ENCODE peak calls at places on chromosomes 5 and 9, in eight cellular contexts. O is prostate gland, L is ovary, Y is H1, M is tibial nerve, C is breast epithelium, B is heart left ventricle, V is Peyer's patch. T is an unnamed sample. For H3K27me3, the result is how much of the 10 kb centered on the place peaks cover.

GRCh38 chr5:155616779-155617392 is 603.3 kb downstream of the KIF4B start:
- DNase-seq in O (no peak), Y (peak), M (no peak), C (no peak), B (no peak), L (no peak), V (peak), T (peak)

GRCh38 chr9:123724211-123724831 is 205.6 kb downstream of the DENND1A start:
- DNase-seq in C (no peak), Y (no peak), L (no peak), M (no peak), V (no peak), O (no peak), B (no peak), T (peak)

GRCh38 chr9:5569891-5570290 is 59.0 kb upstream of the RIC1 start:
- DNase-seq in C (no peak), V (no peak), L (no peak), B (no peak), Y (no peak), O (no peak), M (no peak), T (no peak)

GRCh38 chr9:110157812-110158629 is 49.9 kb downstream of the C9orf152 start:
- DNase-seq in C (no peak), L (no peak), V (no peak), O (no peak), B (no peak), M (no peak), Y (no peak), T (no peak)

GRCh38 chr5:38871790-38872551 is 26.2 kb downstream of the OSMR start:
- DNase-seq in Y (no peak), B (no peak), O (no peak), C (no peak), M (no peak), L (no peak), V (no peak), T (no peak)

GRCh38 chr9:85895685-85896084 is 45.3 kb upstream of the NAA35 start:
- DNase-seq in B (no peak), L (no peak), Y (no peak), C (no peak), O (no peak), M (no peak), V (no peak), T (no peak)

GRCh38 chr5:173394701-173395100 is 66.5 kb upstream of the STC2 start:
- DNase-seq in Y (no peak), M (no peak), C (no peak), L (no peak), O (no peak), V (no peak), B (no peak), T (no peak)

GRCh38 chr5:104914536-104915070 is 1352.0 kb upstream of the NUDT12 start:
- DNase-seq in C (no peak), Y (no peak), L (no peak), B (no peak), V (no peak), O (no peak), M (no peak), T (no peak)

GRCh38 chr5:55538621-55539020 is 3.9 kb upstream of the PLPP1 start:
- DNase-seq in M (no peak), L (no peak), C (no peak), V (no peak), O (no peak), Y (no peak), B (no peak), T (no peak)

GRCh38 chr9:113742878-113743277 is 133.2 kb upstream of the ZNF618 start:
- DNase-seq in Y (no peak), C (no peak), M (no peak), O (no peak), B (no peak), V (no peak), L (no peak), T (no peak)

GRCh38 chr5:105952875-105953274 is 1717.9 kb downstream of the EFNA5 start:
- DNase-seq in L (no peak), B (no peak), V (no peak), O (no peak), Y (no peak), M (no peak), C (no peak), T (no peak)

GRCh38 chr9:97388721-97389238 is 23.1 kb upstream of the TDRD7 start:
- DNase-seq in L (no peak), V (no peak), C (no peak), B (no peak), Y (no peak), M (no peak), O (no peak), T (no peak)

GRCh38 chr9:133204993-133205336 is 4.1 kb downstream of the OBP2B start:
- DNase-seq in V (no peak), Y (no peak), M (no peak), B (no peak), O (no peak), C (no peak), L (no peak), T (no peak)

GRCh38 chr5:113232667-113233066 is 202.1 kb downstream of the TSSK1B start:
- DNase-seq in M (no peak), L (peak), C (no peak), Y (peak), V (no peak), O (peak), B (peak), T (no peak)

GRCh38 chr5:35876922-35877321 is 20.2 kb downstream of the IL7R start:
- DNase-seq in C (no peak), M (no peak), V (no peak), O (no peak), B (no peak), L (no peak), Y (no peak), T (no peak)

GRCh38 chr9:138083873-138084272 is 206.3 kb downstream of the CACNA1B start:
- DNase-seq in C (no peak), O (no peak), M (no peak), L (no peak), Y (no peak), B (no peak), V (no peak), T (peak)

GRCh38 chr9:121463026-121463827 is 36.4 kb downstream of the GGTA1 start:
- DNase-seq in M (peak), V (no peak), Y (peak), L (no peak), O (no peak), C (no peak), B (peak), T (peak)

GRCh38 chr5:65925094-65925600 is 1.2 kb upstream of the ERBIN start:
- DNase-seq in O (peak), M (peak), L (no peak), V (peak), C (peak), B (peak), Y (peak), T (peak)

GRCh38 chr5:115414406-115415142 is 118.1 kb upstream of the CCDC112 start:
- DNase-seq in C (no peak), Y (no peak), L (no peak), B (no peak), M (no peak), O (no peak), V (no peak), T (no peak)

GRCh38 chr9:9004844-9005243 is 1205.3 kb upstream of the DMAC1 start:
- DNase-seq in O (no peak), M (no peak), V (no peak), Y (no peak), C (no peak), L (no peak), B (no peak), T (no peak)

GRCh38 chr5:59620535-59621212 is 272.9 kb downstream of the PDE4D start:
- DNase-seq in C (no peak), L (no peak), M (no peak), B (no peak), Y (no peak), V (no peak), O (no peak), T (no peak)

GRCh38 chr5:72465601-72466563 is 41.3 kb downstream of the ZNF366 start:
- DNase-seq in B (no peak), Y (no peak), C (no peak), M (no peak), V (no peak), O (no peak), L (no peak), T (no peak)

GRCh38 chr5:135037519-135038201 is 3.6 kb upstream of the PITX1 start:
- DNase-seq in C (no peak), O (no peak), V (no peak), B (no peak), L (no peak), Y (no peak), M (no peak), T (no peak)

GRCh38 chr5:135036405-135036804 is 2.4 kb upstream of the PITX1 start:
- DNase-seq in V (no peak), C (no peak), L (no peak), Y (no peak), O (no peak), M (no peak), B (no peak), T (no peak)

GRCh38 chr5:135038829-135039525 is 4.9 kb upstream of the PITX1 start:
- DNase-seq in L (no peak), M (no peak), B (no peak), O (no peak), Y (no peak), C (no peak), V (no peak), T (no peak)

GRCh38 chr5:135039526-135040296 is 5.7 kb upstream of the PITX1 start:
- DNase-seq in V (no peak), O (no peak), B (no peak), C (no peak), Y (peak), M (no peak), L (no peak), T (no peak)

DNA sequence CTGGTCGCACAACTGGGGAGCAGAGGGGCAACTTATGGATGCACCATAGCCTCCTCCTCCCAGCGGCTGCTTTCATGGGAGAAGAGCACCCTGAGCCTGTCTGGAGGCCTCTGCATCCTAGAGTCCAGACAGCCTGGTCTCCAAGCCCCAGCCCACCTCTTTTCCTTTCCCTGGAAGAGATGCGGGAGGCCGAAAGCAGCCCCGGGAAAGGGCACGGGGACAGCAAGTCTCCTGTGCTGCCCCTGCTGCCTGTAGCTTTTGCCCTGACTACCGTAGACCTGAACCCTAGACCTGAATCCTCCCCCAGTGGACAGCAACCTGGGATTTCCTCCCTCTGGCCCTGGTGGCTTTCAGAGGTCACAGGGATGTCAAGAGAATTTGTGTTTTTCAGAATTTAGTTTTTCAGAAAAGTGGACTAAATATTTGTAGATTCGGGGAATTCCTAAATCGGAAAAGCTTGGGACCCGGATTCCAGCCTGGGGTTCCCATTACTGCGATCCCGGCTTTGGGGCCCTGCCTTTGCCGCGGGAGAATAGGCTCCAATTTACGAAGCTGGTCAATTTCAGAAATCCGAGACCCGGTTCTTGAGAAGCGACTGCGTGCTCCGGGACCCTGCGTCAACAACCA is 4.3 kb upstream of the PITX1 start:
- DNase-seq in C (no peak), Y (no peak), L (no peak), O (no peak), B (no peak), V (no peak), M (no peak), T (no peak)
- H3K27me3 ChIP-seq in C (half or more), Y (half or more), L (under half), O (under half), B (half or more), V (under half), M (half or more), T (half or more)

GRCh38 chr5:177336112-177336511 is 15.4 kb downstream of the LMAN2 start:
- DNase-seq in O (no peak), L (no peak), C (no peak), M (no peak), V (peak), Y (no peak), B (no peak), T (no peak)

GRCh38 chr5:177335701-177336065 is 15.8 kb downstream of the LMAN2 start:
- DNase-seq in B (no peak), M (no peak), Y (no peak), L (no peak), V (peak), O (no peak), C (no peak), T (no peak)

GRCh38 chr5:177335043-177335700 is 16.3 kb downstream of the LMAN2 start:
- DNase-seq in C (no peak), L (no peak), Y (no peak), B (peak), M (no peak), V (peak), O (no peak), T (no peak)

GRCh38 chr5:177338251-177339106 is 13.0 kb downstream of the LMAN2 start:
- DNase-seq in L (no peak), C (no peak), B (no peak), V (peak), O (no peak), M (no peak), Y (no peak), T (no peak)

DNA sequence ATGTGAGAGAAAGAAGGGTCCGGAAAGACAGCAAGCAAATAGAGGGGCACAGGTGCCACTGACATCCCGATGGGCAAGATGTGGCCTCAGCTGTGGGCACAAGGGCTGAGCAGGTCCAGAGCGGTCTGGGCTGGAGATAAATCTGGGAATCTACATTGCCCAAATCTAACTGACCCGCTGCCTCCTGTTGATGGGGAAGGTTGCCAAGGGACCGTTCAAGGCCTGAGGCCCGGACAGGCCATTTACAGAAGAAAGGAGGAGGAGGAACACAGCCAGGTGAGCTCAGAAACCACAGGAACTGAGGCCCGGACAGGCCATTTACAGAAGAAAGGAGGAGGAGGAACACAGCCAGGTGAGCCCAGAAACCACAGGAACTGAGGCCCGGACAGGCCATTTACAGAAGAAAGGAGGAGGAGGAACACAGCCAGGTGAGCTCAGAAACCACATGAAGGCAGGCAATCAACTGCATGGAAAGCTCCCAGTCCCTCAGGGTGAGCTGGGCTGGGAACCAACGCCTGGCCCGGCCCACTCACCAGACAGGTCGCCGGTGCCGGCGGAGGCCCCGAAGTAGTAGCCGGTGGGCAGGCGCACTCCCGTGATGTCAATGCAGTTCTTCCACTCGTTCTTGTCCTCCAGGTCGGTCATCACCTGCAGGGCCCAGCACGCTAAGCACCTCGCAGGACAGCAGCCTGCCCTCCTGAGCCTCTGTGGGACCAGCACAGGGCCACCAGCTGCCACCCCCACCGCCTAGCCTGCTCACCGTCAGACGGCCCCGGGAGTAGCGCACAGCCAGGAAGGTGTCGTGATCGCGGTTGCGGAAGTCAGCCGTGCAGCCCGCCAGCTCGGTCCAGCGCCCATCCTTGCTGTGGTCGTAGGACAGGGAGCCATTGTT is 14.6 kb downstream of the LMAN2 start:
- DNase-seq in B (no peak), V (peak), O (no peak), Y (no peak), M (no peak), L (no peak), C (no peak), T (no peak)
- TF ChIP-seq POLR2A in B (no peak), V (no peak), O (no peak), Y (no peak), M (no peak), L (no peak), C (no peak), T (no peak)

GRCh38 chr5:10365800-10366199 is 12.3 kb downstream of the MARCHF6 start:
- DNase-seq in O (no peak), Y (no peak), V (no peak), B (no peak), L (no peak), C (no peak), M (no peak), T (no peak)
- H3K27ac ChIP-seq in O (no peak), Y (no peak), V (no peak), B (peak), L (no peak), C (peak), M (no peak), T (no peak)

DNA sequence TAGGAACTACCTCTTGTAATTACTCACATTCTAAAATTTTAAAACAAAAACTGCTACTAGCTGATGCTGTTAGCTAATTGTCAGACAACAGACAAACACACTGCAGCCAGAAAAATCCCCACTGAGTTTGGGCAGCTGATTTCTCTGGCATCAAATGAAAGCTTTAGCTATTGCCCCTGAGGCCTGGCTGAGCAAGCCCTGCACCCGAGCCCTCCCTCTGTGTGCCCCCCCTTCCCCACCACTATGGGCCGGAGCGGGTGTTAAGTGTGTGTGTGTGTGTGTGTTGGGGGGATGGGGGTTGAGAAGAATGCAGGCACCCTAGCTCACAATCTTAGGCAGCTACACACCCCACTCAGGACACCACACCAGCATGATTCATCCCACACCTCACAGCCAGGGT is 2.4 kb downstream of the NEUROG1 start:
- DNase-seq in L (no peak), O (no peak), M (no peak), Y (no peak), C (no peak), B (no peak), V (no peak), T (no peak)
- H3K27me3 ChIP-seq in L (under half), O (under half), M (half or more), Y (half or more), C (half or more), B (half or more), V (under half), T (half or more)

DNA sequence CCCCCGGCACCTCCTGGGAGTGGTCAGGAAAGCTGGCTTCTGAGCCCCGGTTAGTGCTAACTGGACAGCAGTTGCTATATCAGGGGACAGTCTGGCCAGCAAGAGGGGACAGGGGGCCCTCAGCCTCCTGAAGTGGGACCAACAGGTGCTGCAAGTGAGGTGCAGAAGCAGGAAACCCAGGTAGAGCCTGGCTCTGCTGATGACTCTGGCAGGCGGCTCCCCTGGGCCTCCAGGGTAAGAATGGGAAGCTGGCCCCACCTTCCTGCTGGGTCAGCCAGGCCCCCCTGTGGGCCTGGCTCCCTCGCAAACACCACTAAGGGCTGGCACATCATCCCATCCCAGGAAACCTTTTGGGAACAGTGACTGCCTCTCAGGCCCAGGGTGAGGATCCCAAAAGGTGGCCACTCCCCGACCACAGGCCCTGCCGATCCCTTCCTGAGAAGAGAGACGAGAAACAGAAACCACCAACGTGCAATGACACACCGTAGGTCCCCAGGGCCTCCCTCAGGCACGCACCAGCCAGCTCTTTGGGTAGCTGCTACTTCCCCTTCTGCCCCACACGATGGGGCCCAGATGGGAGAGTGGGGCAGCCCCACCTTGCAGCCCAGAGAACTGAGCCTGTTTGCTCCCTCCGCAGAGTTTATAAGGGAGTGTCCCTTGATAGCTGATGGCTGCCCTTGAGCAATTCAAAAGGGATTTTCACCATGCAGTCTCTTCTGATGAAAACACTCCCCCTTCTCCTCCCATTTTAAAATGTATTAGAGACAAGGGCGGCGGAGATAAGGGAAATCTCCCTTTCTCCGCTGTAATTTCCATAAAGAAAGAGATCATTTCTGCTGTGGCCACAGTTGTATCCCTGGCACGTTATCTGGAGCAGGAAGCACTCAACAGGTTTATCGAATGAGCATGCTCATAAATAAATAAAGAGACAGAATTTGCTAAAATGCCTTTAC is 76.8 kb downstream of the STK10 start:
- DNase-seq in M (no peak), O (no peak), V (peak), Y (no peak), L (no peak), B (peak), C (no peak), T (peak)
- TF ChIP-seq POLR2A in M (no peak), O (no peak), V (no peak), Y (no peak), L (no peak), B (no peak), C (no peak), T (no peak)

DNA sequence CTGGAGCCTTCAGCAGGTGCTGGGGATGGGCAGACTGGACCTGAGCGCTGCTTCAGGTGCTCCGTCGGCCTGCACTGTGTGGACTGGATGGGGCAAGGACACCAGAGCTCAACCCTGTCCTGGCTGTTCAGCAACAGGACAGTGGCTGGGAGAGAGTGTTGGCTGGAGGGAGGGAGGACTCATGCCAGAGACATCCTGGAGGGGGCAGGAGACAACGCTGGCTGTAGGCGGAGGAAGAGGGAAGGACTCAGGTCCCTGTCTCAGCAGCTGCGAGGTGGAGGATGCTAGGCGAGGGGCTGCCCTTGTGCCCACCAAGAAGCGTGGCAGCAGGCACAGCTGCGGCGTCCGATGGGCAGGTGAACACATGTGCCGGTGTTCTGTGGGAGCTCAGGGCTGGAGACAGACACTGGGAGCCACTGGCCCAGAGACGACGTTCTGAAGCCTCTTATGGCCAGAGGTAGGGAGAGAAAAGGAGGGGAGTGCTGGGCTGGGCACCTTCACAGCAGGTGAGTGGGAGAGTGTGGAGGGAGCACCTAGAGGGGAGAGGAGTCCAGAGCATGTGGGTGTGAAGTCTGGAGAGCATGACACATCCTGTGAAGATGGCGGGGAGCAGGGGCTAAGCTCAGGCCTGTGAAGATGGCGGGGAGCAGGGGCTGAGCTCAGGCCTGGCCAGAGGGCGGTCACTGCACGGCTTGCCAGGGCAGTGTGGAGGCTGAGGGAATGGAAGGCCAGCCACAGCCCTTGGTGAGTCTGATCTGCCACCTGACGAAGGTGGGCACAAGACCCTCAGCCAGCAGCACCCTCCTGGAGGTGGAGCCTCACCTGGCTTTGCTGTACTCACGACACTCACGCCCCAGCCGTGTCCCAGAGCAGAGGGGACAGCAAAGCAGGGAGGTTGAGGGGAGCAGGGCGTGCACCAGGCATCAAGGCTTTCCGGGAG is 79.1 kb upstream of the FCN1 start:
- DNase-seq in B (no peak), V (peak), Y (no peak), L (no peak), C (peak), M (no peak), O (no peak), T (no peak)
- H3K27ac ChIP-seq in B (no peak), V (no peak), Y (no peak), L (no peak), C (no peak), M (no peak), O (no peak), T (no peak)

T was measured in adrenal gland.